ENCODE peak calls at places on chromosomes 16 and 17, in six cellular contexts. G, M, D, C, O and H are unnamed samples.

GRCh38 chr16:48386559-48387312 is 1.5 kb upstream of the SIAH1 start:
- DNase-seq in D (no peak), M (no peak), G (no peak), O (no peak), C (peak), H (no peak)

GRCh38 chr17:49604314-49604869 is 28.7 kb downstream of the NXPH3 start:
- DNase-seq in C (no peak), M (no peak), O (no peak), G (no peak), D (no peak), H (no peak)

GRCh38 chr17:62899349-62899748 is 66.7 kb upstream of the TANC2 start:
- DNase-seq in O (peak), M (no peak), G (no peak), C (peak), D (no peak), H (no peak)

GRCh38 chr17:39144414-39144813 is 7.0 kb downstream of the PLXDC1 start:
- DNase-seq in D (no peak), G (peak), M (no peak), O (peak), C (peak), H (peak)

GRCh38 chr17:66636111-66636510 is 198.8 kb upstream of the CACNG5 start:
- DNase-seq in O (no peak), M (no peak), C (no peak), G (no peak), D (no peak), H (peak)

GRCh38 chr16:90057738-90058173 is 19.4 kb downstream of the PRDM7 start:
- DNase-seq in G (no peak), M (no peak), C (no peak), D (peak), O (no peak), H (peak)

GRCh38 chr17:39199986-39200879 is at the start of gene RPL19:
- DNase-seq in D (peak), M (peak), O (peak), G (peak), C (peak), H (peak)

GRCh38 chr16:69889295-69889964 is 61.7 kb upstream of the CLEC18A start:
- DNase-seq in G (no peak), O (no peak), D (no peak), C (no peak), M (no peak), H (no peak)

GRCh38 chr17:71995570-71995969 is 125.2 kb upstream of the SOX9 start:
- DNase-seq in D (no peak), O (no peak), M (no peak), G (no peak), C (no peak), H (peak)

GRCh38 chr17:43416998-43417891 is 18.5 kb downstream of the ARL4D start:
- DNase-seq in M (peak), G (peak), C (no peak), D (no peak), O (peak), H (peak)

GRCh38 chr16:4313563-4314531 is 2.0 kb upstream of the GLIS2 start:
- DNase-seq in D (peak), G (peak), M (no peak), C (peak), O (no peak), H (no peak)

DNA sequence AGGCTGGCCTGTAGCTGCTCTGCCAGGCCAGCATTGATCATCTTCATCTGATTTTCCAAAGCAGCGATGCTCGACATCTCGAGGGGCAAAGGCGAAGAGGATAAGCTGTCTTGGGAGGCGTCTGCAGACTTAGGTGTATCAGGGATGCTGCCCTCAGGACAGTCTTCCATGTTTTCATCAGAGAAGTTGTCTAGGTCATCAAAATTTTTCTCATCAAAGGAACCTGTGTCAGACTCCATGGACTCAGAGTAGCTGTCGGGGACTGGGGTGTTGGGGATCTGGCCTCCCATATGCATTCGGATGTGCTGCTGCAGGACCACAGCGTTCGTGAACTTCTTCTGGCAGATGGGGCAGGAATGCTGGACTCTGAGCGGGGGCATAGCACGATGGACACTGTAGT is 11.5 kb downstream of the SALL1 start:
- DNase-seq in G (no peak), O (no peak), C (no peak), M (no peak), D (no peak), H (no peak)
- H3K4me3 ChIP-seq in G (no peak), O (no peak), C (no peak), M (no peak), D (no peak), H (no peak)

GRCh38 chr17:29216181-29216580 is 30.5 kb upstream of the CRYBA1 start:
- DNase-seq in M (no peak), C (no peak), O (no peak), G (no peak), D (no peak), H (no peak)
- H3K4me3 ChIP-seq in M (no peak), C (no peak), O (no peak), G (no peak), D (no peak), H (no peak)

GRCh38 chr16:31148896-31149295 is 970 bp downstream of the PRSS36 start:
- DNase-seq in G (no peak), D (no peak), C (no peak), O (no peak), M (no peak), H (no peak)

GRCh38 chr16:31149894-31150890 is at the start of gene PRSS36:
- DNase-seq in C (no peak), D (no peak), G (no peak), O (no peak), M (no peak), H (no peak)

GRCh38 chr16:31149332-31149731 is 534 bp downstream of the PRSS36 start:
- DNase-seq in D (no peak), O (no peak), M (no peak), G (no peak), C (no peak), H (no peak)

GRCh38 chr16:31147574-31147973 is 2.3 kb downstream of the PRSS36 start:
- DNase-seq in C (no peak), M (no peak), G (no peak), D (no peak), O (no peak), H (no peak)

DNA sequence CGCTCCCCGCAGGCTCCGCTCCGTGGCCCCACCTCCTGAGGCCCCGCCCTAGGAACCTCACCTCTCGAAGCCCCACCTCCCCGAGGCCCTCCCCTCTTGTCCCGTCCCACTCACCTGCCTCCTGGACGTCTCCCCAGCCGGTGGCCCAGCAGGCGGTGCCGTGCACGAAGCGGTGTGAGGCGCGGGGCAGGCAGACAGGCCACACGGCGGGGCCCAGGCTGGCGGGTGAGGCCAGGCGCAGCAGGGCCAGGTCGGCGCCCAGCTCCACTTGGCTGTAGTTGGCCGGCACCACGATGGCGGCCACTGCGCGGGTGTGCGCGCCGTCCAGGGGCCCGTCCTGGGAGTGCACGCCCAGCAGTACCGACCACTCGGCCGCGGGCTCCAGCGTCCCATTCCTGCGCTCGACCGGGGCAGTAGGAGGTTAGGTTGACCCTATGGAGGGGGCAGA is 1.6 kb downstream of the PRSS36 start:
- DNase-seq in G (peak), D (peak), O (no peak), C (no peak), M (no peak), H (peak)
- H3K4me3 ChIP-seq in G (no peak), D (peak), O (no peak), C (no peak), M (no peak), H (peak)

GRCh38 chr16:2858245-2859025 is 465 bp upstream of the PRSS22 start:
- DNase-seq in C (no peak), O (no peak), M (no peak), D (peak), G (peak), H (peak)

GRCh38 chr16:2855536-2855935 is 2.4 kb downstream of the PRSS22 start:
- DNase-seq in M (no peak), C (no peak), D (no peak), O (no peak), G (no peak), H (no peak)

GRCh38 chr16:2856061-2856670 is 1.8 kb downstream of the PRSS22 start:
- DNase-seq in D (no peak), G (peak), M (no peak), C (no peak), O (no peak), H (no peak)

GRCh38 chr16:2857451-2858244 is at the start of gene PRSS22:
- DNase-seq in C (no peak), O (no peak), M (no peak), G (peak), D (no peak), H (peak)

DNA sequence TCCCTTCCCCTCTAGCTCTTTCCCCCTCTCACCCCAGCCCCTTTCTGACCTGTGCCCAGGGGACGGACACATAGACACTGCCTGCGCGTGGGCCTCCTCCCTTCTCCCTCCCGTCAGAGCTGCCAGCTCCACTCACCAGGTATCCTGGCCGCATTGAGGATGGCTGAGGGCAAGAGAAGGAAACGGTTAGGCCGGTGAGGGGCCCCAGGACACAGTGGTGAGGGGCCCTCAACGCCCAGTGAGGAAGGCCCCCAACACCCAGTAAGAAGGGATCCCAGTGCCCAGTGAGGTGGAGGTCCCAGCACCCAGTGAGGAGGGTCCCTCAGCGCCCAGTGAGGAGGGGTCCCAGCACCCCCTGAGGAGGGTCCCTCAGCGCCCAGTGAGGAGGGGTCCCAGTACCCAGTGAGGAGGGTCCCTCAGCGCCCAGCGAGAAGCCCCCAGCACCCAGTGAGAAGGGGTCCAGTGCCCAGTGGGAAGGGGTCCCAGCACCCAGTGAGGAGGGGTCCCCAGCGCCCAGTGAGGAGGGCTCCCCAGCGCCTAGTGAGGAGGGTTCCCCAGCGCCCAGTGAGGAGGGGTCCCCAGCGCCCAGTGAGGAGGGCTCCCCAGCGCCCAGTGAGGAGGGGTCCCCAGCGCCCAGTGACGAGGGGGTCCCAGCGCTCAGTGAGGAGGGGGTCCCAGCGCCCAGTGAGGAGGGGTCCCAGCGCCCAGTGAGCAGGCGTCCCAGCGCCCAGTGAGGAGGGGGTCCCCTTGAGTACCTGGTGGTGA is 1.1 kb downstream of the PRSS22 start:
- DNase-seq in G (no peak), D (no peak), O (no peak), C (no peak), M (no peak), H (no peak)
- H3K4me3 ChIP-seq in G (peak), D (peak), O (no peak), C (no peak), M (no peak), H (peak)